ENCODE peak calls at places on chromosomes 13 and 19, in seven cellular contexts. C, J, S, I, F, Y and V are unnamed samples.
A peak's percentile ranks its signal among the peaks of the same experiment; 100 is the strongest.

GRCh38 chr13:38223093-38223492 is 126.6 kb upstream of the UFM1 start:
- DNase-seq in C (peak; percentile 66), J (no peak), S (no peak), I (peak; percentile 59), F (peak; percentile 36), Y (no peak), V (no peak)

GRCh38 chr13:27622102-27622820 is 569 bp downstream of the POLR1D start:
- DNase-seq in C (no peak), J (peak; percentile 29), S (no peak), I (peak; percentile 24), F (peak; percentile 27), Y (peak; percentile 35), V (peak; percentile 21)

GRCh38 chr19:39823693-39824092 is 10.3 kb downstream of the DYRK1B start:
- DNase-seq in C (peak; percentile 24), J (no peak), S (no peak), I (no peak), F (no peak), Y (no peak), V (no peak)

GRCh38 chr19:32363175-32363574 is 17.8 kb downstream of the ZNF507 start:
- DNase-seq in C (no peak), J (no peak), S (no peak), I (peak; percentile 36), F (no peak), Y (no peak), V (no peak)

GRCh38 chr19:48308695-48309586 is 16.4 kb upstream of the EMP3 start:
- DNase-seq in C (peak; percentile 55), J (peak; percentile 62), S (no peak), I (peak; percentile 46), F (no peak), Y (no peak), V (peak; percentile 29)

GRCh38 chr13:98478134-98479129 is 98.5 kb downstream of the STK24 start:
- DNase-seq in C (peak; percentile 93), J (peak; percentile 80), S (no peak), I (no peak), F (peak; percentile 80), Y (no peak), V (peak; percentile 56)

GRCh38 chr19:33226550-33227241 is 1.0 kb upstream of the SLC7A10 start:
- DNase-seq in C (peak; percentile 76), J (peak; percentile 30), S (no peak), I (peak; percentile 59), F (no peak), Y (peak; percentile 29), V (no peak)

GRCh38 chr13:113979791-113980471 is 6.1 kb upstream of the C13orf46 start:
- DNase-seq in C (no peak), J (no peak), S (no peak), I (no peak), F (no peak), Y (no peak), V (no peak)

GRCh38 chr19:14147797-14148605 is 11.6 kb upstream of the ASF1B start:
- DNase-seq in C (peak; percentile 86), J (peak; percentile 87), S (peak; percentile 72), I (peak; percentile 78), F (peak; percentile 54), Y (peak; percentile 71), V (peak; percentile 89)

GRCh38 chr19:913080-913748 is at the start of gene R3HDM4:
- DNase-seq in C (peak; percentile 86), J (peak; percentile 77), S (peak; percentile 87), I (peak; percentile 71), F (no peak), Y (peak; percentile 89), V (peak; percentile 83)

GRCh38 chr19:50723069-50723468 is at the start of gene CLEC11A:
- DNase-seq in C (no peak), J (peak; percentile 60), S (peak; percentile 72), I (peak; percentile 84), F (peak; percentile 41), Y (peak; percentile 38), V (peak; percentile 87)

GRCh38 chr19:35045667-35046300 is 4.3 kb downstream of the HPN start:
- DNase-seq in C (peak; percentile 55), J (no peak), S (no peak), I (peak; percentile 51), F (no peak), Y (no peak), V (peak; percentile 60)

GRCh38 chr19:31378404-31378803 is 29.2 kb upstream of the TSHZ3 start:
- DNase-seq in C (no peak), J (peak; percentile 22), S (peak; percentile 44), I (peak; percentile 95), F (peak; percentile 95), Y (peak; percentile 15), V (peak; percentile 93)

GRCh38 chr13:59480857-59481256 is 682.9 kb downstream of the DIAPH3 start:
- DNase-seq in C (no peak), J (no peak), S (no peak), I (no peak), F (no peak), Y (no peak), V (no peak)

GRCh38 chr13:27574661-27575060 is 45.7 kb downstream of the LNX2 start:
- DNase-seq in C (no peak), J (no peak), S (no peak), I (no peak), F (no peak), Y (no peak), V (no peak)

GRCh38 chr13:20270163-20270865 is 38.2 kb upstream of the GJB6 start:
- DNase-seq in C (no peak), J (no peak), S (no peak), I (peak; percentile 5), F (peak; percentile 15), Y (no peak), V (no peak)

GRCh38 chr13:83372786-83373185 is 509.5 kb downstream of the SLITRK1 start:
- DNase-seq in C (no peak), J (no peak), S (no peak), I (no peak), F (no peak), Y (no peak), V (peak; percentile 1)

GRCh38 chr13:111267205-111267604 is 53.2 kb upstream of the TEX29 start:
- DNase-seq in C (no peak), J (no peak), S (no peak), I (no peak), F (no peak), Y (no peak), V (peak; percentile 17)

GRCh38 chr19:32460476-32460875 is 54.9 kb downstream of the DPY19L3 start:
- DNase-seq in C (no peak), J (no peak), S (no peak), I (no peak), F (no peak), Y (no peak), V (no peak)

GRCh38 chr13:30870049-30870884 is 35.8 kb upstream of the MEDAG start:
- DNase-seq in C (peak; percentile 11), J (peak; percentile 65), S (peak; percentile 64), I (peak; percentile 99), F (peak; percentile 99), Y (peak; percentile 55), V (peak; percentile 98)

GRCh38 chr13:26679945-26680516 is 80.6 kb downstream of the GPR12 start:
- DNase-seq in C (peak; percentile 77), J (no peak), S (no peak), I (no peak), F (peak; percentile 39), Y (no peak), V (peak; percentile 46)

GRCh38 chr13:78997902-78998654 is 339.1 kb upstream of the OBI1 start:
- DNase-seq in C (no peak), J (no peak), S (no peak), I (no peak), F (no peak), Y (no peak), V (no peak)
- H3K4me3 ChIP-seq in C (no peak overlapping the region), J (no peak overlapping the region), S (no peak overlapping the region), I (no peak overlapping the region), F (no peak overlapping the region), Y (no peak overlapping the region), V (no peak overlapping the region)

GRCh38 chr19:4592445-4592844 is 33.0 kb upstream of the SEMA6B start:
- DNase-seq in C (no peak), J (no peak), S (no peak), I (no peak), F (no peak), Y (no peak), V (no peak)

GRCh38 chr19:4590559-4590958 is 31.1 kb upstream of the SEMA6B start:
- DNase-seq in C (no peak), J (no peak), S (no peak), I (no peak), F (no peak), Y (no peak), V (no peak)

GRCh38 chr19:4591296-4591695 is 31.8 kb upstream of the SEMA6B start:
- DNase-seq in C (no peak), J (no peak), S (no peak), I (no peak), F (no peak), Y (no peak), V (no peak)

GRCh38 chr19:4587527-4587926 is 28.0 kb upstream of the SEMA6B start:
- DNase-seq in C (no peak), J (no peak), S (no peak), I (no peak), F (no peak), Y (no peak), V (no peak)

GRCh38 chr19:4589579-4590410 is 30.3 kb upstream of the SEMA6B start:
- DNase-seq in C (peak; percentile 34), J (peak; percentile 37), S (peak; percentile 41), I (no peak), F (no peak), Y (no peak), V (no peak)
- TF ChIP-seq CTCF in C (peak; percentile 26), J (peak; percentile 34), S (peak; percentile 57), I (peak; percentile 46), F (peak; percentile 37), Y (no peak), V (peak; percentile 36)

DNA sequence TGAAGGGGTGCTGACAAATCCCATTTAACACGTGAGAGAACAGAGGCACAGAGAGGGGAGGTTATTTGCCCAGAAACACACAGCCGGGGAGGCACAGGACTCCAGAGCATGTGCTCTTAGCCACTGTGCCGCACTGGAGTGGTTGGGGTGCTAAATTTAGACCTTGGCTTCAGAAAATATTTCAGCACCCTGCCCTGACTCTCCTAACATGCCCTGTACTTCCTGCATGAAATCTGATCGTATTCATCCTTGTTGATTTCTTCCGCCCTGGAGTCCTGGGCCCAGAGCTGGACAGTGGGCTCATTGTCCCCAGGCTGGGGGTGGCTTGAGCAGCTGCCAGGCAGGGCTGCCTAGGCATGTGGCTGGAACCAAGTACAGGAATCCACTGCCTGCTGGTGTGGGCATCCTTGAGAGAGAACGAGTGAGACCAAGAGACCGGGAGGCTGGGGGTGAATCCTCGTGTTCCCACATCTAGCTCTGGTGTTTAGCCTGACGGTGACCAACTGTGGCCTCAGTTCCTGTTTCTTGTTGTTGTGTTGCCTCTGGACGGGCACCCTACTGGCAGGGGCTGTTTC is 5.3 kb downstream of the SLC27A1 start:
- DNase-seq in C (no peak), J (peak; percentile 90), S (peak; percentile 67), I (peak; percentile 76), F (peak; percentile 64), Y (peak; percentile 31), V (peak; percentile 65)
- H3K4me3 ChIP-seq in C (no peak overlapping the region), J (no peak overlapping the region), S (peak overlapping the region; percentile 19), I (no peak overlapping the region), F (no peak overlapping the region), Y (no peak overlapping the region), V (no peak overlapping the region)

DNA sequence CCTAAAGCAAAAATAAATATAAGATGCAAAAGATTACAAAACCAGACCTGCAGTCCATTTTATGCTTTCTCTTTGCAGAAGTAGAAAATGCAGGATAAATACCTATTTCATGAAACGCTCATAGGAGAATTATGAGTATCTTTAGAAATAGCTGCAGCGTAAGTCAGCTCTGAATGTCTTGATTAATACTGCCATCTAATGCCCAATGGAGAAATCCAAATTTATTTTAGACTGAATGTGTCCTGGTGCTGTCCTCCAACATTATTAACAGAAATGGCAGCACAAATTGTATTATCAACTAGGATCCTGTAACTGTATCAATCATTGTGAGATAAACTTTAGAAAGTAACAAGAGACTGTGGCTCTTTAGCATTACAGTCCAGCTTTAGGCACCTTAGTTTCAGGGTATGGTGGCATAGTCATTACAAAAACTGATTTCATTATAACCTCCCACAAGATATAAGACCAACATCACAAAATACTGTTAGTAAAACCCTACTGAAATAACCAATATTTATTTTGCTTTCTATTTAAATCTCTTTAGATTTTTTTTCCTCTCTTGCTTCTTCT is 162.1 kb upstream of the MIR17HG start:
- DNase-seq in C (peak; percentile 29), J (no peak), S (no peak), I (peak; percentile 32), F (peak; percentile 46), Y (no peak), V (no peak)
- TF ChIP-seq CTCF in C (peak; percentile 58), J (no peak), S (peak; percentile 54), I (no peak), F (peak; percentile 23), Y (no peak), V (no peak)